ENCODE peak calls at places on chromosomes 4 and X, in ten cellular contexts. Y, K, C, V, J, U, P, E, G and D are unnamed samples.

GRCh38 chr4:159175165-159175988 is 72.5 kb downstream of the RAPGEF2 start:
- DNase-seq in Y (no peak), K (peak), C (peak), V (peak), J (peak), U (peak), P (peak), E (peak), G (peak), D (peak)

GRCh38 chr4:139958738-139959096 is 195.3 kb downstream of the MAML3 start:
- DNase-seq in Y (no peak), K (no peak), C (no peak), V (no peak), J (no peak), U (no peak), P (no peak), E (no peak), G (no peak), D (no peak)

GRCh38 chr4:40455340-40455902 is 120.3 kb downstream of the CHRNA9 start:
- DNase-seq in Y (no peak), K (no peak), C (no peak), V (no peak), J (no peak), U (peak), P (no peak), E (no peak), G (no peak), D (no peak)

GRCh38 chr4:112552668-112553067 is 36.7 kb upstream of the NEUROG2 start:
- DNase-seq in Y (no peak), K (no peak), C (no peak), V (no peak), J (no peak), U (no peak), P (peak), E (no peak), G (peak), D (no peak)

GRCh38 chr4:37908488-37909343 is 17.8 kb downstream of the TBC1D1 start:
- DNase-seq in Y (no peak), K (no peak), C (no peak), V (no peak), J (no peak), U (no peak), P (peak), E (no peak), G (no peak), D (no peak)

GRCh38 chr4:155807021-155807420 is 48.2 kb downstream of the GUCY1B1 start:
- DNase-seq in Y (no peak), K (no peak), C (no peak), V (no peak), J (no peak), U (peak), P (peak), E (no peak), G (no peak), D (no peak)

GRCh38 chrX:24982306-24982965 is 33.3 kb downstream of the ARX start:
- DNase-seq in Y (no peak), K (no peak), C (no peak), V (no peak), J (no peak), U (no peak), P (peak), E (no peak), G (no peak), D (no peak)

GRCh38 chr4:184765473-184766346 is 31.8 kb upstream of the CENPU start:
- DNase-seq in Y (no peak), K (no peak), C (no peak), V (peak), J (no peak), U (no peak), P (no peak), E (no peak), G (no peak), D (no peak)

GRCh38 chr4:166957451-166957850 is 276.8 kb downstream of the SPOCK3 start:
- DNase-seq in Y (no peak), K (no peak), C (no peak), V (no peak), J (no peak), U (no peak), P (no peak), E (no peak), G (no peak), D (no peak)

GRCh38 chr4:7622371-7622770 is 187.6 kb upstream of the PSAPL1 start:
- DNase-seq in Y (no peak), K (no peak), C (no peak), V (no peak), J (no peak), U (no peak), P (no peak), E (no peak), G (no peak), D (no peak)

GRCh38 chr4:7904942-7905341 is 34.7 kb downstream of the AFAP1 start:
- DNase-seq in Y (no peak), K (no peak), C (no peak), V (no peak), J (no peak), U (peak), P (peak), E (no peak), G (peak), D (peak)

GRCh38 chr4:58940167-58940566 is 1830.0 kb upstream of the IGFBP7 start:
- DNase-seq in Y (no peak), K (no peak), C (no peak), V (no peak), J (no peak), U (no peak), P (no peak), E (no peak), G (no peak), D (no peak)

GRCh38 chr4:188282620-188283232 is 143.5 kb downstream of the TRIML1 start:
- DNase-seq in Y (no peak), K (no peak), C (no peak), V (peak), J (no peak), U (no peak), P (no peak), E (no peak), G (no peak), D (no peak)

GRCh38 chrX:75781618-75782017 is 3.4 kb downstream of the MAGEE2 start:
- DNase-seq in Y (no peak), K (no peak), C (peak), V (no peak), J (no peak), U (no peak), P (no peak), E (peak), G (no peak), D (no peak)

GRCh38 chr4:54930226-54930625 is 195.2 kb downstream of the KDR start:
- DNase-seq in Y (no peak), K (no peak), C (no peak), V (no peak), J (no peak), U (peak), P (peak), E (no peak), G (no peak), D (no peak)

GRCh38 chrX:44903842-44904530 is 31.0 kb downstream of the KDM6A start:
- DNase-seq in Y (no peak), K (no peak), C (no peak), V (no peak), J (no peak), U (no peak), P (no peak), E (no peak), G (no peak), D (no peak)

GRCh38 chr4:158610790-158611189 is 60.9 kb downstream of the C4orf46 start:
- DNase-seq in Y (no peak), K (no peak), C (no peak), V (no peak), J (peak), U (no peak), P (peak), E (no peak), G (no peak), D (no peak)

GRCh38 chrX:148500428-148501120 is at the start of gene AFF2:
- DNase-seq in Y (peak), K (no peak), C (no peak), V (peak), J (peak), U (no peak), P (peak), E (no peak), G (no peak), D (no peak)

GRCh38 chr4:6360385-6360784 is 90.7 kb downstream of the WFS1 start:
- DNase-seq in Y (no peak), K (no peak), C (no peak), V (no peak), J (no peak), U (no peak), P (no peak), E (no peak), G (no peak), D (no peak)

GRCh38 chr4:119656986-119657635 is 28.5 kb upstream of the PDE5A start:
- DNase-seq in Y (no peak), K (no peak), C (no peak), V (no peak), J (no peak), U (peak), P (peak), E (no peak), G (no peak), D (no peak)